ENCODE peak calls at places on chromosomes 1 and 21, in six cellular contexts. R, L, Q, G, V and W are unnamed samples.

GRCh38 chr21:41798326-41798725 is 31.5 kb upstream of the RIPK4 start:
- DNase-seq in R (no peak), L (no peak), Q (no peak), G (no peak), V (no peak), W (no peak)

GRCh38 chr1:10648689-10649483 is 147.6 kb downstream of the CASZ1 start:
- DNase-seq in R (no peak), L (no peak), Q (no peak), G (no peak), V (no peak), W (no peak)

GRCh38 chr1:12144236-12144635 is 22.6 kb upstream of the TNFRSF1B start:
- DNase-seq in R (no peak), L (no peak), Q (peak; percentile 76), G (peak; percentile 76), V (no peak), W (peak; percentile 72)

GRCh38 chr1:21573475-21573874 is 64.3 kb downstream of the ALPL start:
- DNase-seq in R (no peak), L (no peak), Q (no peak), G (no peak), V (no peak), W (no peak)

GRCh38 chr21:21963911-21964310 is 965.7 kb downstream of the NCAM2 start:
- DNase-seq in R (no peak), L (no peak), Q (no peak), G (no peak), V (no peak), W (no peak)

GRCh38 chr1:162660598-162660997 is 28.3 kb downstream of the DDR2 start:
- DNase-seq in R (no peak), L (no peak), Q (no peak), G (no peak), V (no peak), W (no peak)

GRCh38 chr1:175679931-175680652 is 63.3 kb downstream of the TNR start:
- DNase-seq in R (no peak), L (no peak), Q (no peak), G (no peak), V (no peak), W (no peak)

GRCh38 chr1:61639218-61639617 is 85.7 kb downstream of the TM2D1 start:
- DNase-seq in R (no peak), L (no peak), Q (no peak), G (no peak), V (no peak), W (no peak)

GRCh38 chr1:241706967-241707366 is 54.9 kb downstream of the WDR64 start:
- DNase-seq in R (no peak), L (no peak), Q (no peak), G (no peak), V (no peak), W (no peak)

GRCh38 chr1:93437976-93438605 is 9.8 kb upstream of the FNBP1L start:
- DNase-seq in R (peak; percentile 74), L (no peak), Q (no peak), G (no peak), V (no peak), W (no peak)

GRCh38 chr1:166952002-166952746 is 23.2 kb downstream of the ILDR2 start:
- DNase-seq in R (peak; percentile 18), L (no peak), Q (peak; percentile 18), G (no peak), V (no peak), W (no peak)

GRCh38 chr1:106608836-106609235 is 447.6 kb upstream of the PRMT6 start:
- DNase-seq in R (no peak), L (no peak), Q (no peak), G (no peak), V (no peak), W (no peak)

GRCh38 chr1:11615109-11615508 is 39.1 kb downstream of the FBXO2 start:
- DNase-seq in R (no peak), L (no peak), Q (no peak), G (no peak), V (no peak), W (no peak)

GRCh38 chr1:7501259-7501560 is 269.9 kb upstream of the VAMP3 start:
- DNase-seq in R (peak; percentile 18), L (no peak), Q (no peak), G (no peak), V (no peak), W (no peak)

GRCh38 chr1:231040019-231040799 is at the start of gene FAM89A:
- DNase-seq in R (peak; percentile 28), L (no peak), Q (peak; percentile 72), G (peak; percentile 91), V (peak; percentile 35), W (peak; percentile 75)

GRCh38 chr21:39321424-39321823 is 8.0 kb upstream of the BRWD1 start:
- DNase-seq in R (no peak), L (no peak), Q (no peak), G (no peak), V (no peak), W (peak; percentile 74)

GRCh38 chr1:5990913-5991783 is 1.1 kb downstream of the NPHP4 start:
- DNase-seq in R (peak; percentile 9), L (no peak), Q (peak; percentile 43), G (peak; percentile 92), V (no peak), W (no peak)

GRCh38 chr1:68116643-68117235 is 66.3 kb upstream of the DIRAS3 start:
- DNase-seq in R (peak; percentile 73), L (no peak), Q (peak; percentile 52), G (no peak), V (no peak), W (peak; percentile 38)

DNA sequence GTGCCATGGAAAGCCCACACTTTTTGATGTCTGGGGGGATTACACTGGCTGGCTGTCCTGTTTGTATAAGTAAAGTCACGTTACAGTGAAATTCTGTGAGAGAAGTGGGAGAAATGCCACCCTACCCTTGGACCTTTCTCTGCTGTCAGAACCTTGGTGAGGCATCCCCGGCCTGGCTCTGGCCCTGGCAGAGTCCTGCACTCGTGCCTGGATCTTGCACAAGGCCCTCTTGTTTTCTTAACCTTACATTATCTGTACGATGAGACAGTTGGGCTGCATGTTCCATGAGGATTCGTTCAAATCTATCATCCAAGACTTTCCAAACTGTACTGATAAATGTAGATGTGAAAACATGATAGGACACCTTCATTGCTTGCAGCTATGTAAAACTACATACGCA is 11.4 kb downstream of the SNAP47 start:
- DNase-seq in R (no peak), L (no peak), Q (no peak), G (no peak), V (no peak), W (no peak)
- H3K4me1 ChIP-seq in R (no peaks in the 10 kb centered on the region), L (no peaks in the 10 kb centered on the region), Q (peaks cover 19% of the 10 kb centered on the region), G (peaks cover 45% of the 10 kb centered on the region), V (no peaks in the 10 kb centered on the region), W (no peaks in the 10 kb centered on the region)

DNA sequence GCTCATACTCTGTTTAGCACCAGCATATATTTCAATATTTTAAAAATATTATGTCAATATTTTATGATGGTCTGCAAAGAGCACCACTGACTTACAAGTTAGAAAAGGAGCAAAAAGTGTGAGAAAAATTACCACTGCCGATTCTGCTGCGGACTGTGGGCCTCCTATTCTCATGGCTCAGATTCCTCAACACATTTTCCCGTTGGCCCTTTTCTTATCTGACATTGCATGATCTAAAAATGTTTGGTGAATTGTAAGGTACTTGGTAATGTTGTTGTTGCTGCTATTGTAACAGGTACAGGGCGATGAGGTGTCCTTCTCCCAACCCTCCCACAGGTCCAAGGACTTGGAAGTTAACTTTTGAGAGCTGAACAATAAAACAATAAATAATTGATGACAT is 737 bp downstream of the C1orf162 start:
- DNase-seq in R (no peak), L (no peak), Q (no peak), G (no peak), V (no peak), W (no peak)
- H3K4me3 ChIP-seq in R (no peak overlapping the region), L (peak overlapping the region; percentile 30), Q (no peak overlapping the region), G (peak overlapping the region; percentile 28), V (peak overlapping the region; percentile 17), W (no peak overlapping the region)

GRCh38 chr1:32606972-32607371 is 43.4 kb downstream of the ZBTB8OS start:
- DNase-seq in R (no peak), L (no peak), Q (no peak), G (no peak), V (no peak), W (no peak)

GRCh38 chr1:32611859-32612188 is 38.5 kb downstream of the ZBTB8OS start:
- DNase-seq in R (no peak), L (no peak), Q (no peak), G (no peak), V (no peak), W (no peak)

GRCh38 chr1:32609180-32609579 is 41.2 kb downstream of the ZBTB8OS start:
- DNase-seq in R (no peak), L (no peak), Q (no peak), G (no peak), V (no peak), W (no peak)

GRCh38 chr1:32613472-32613871 is 36.9 kb downstream of the ZBTB8OS start:
- DNase-seq in R (no peak), L (no peak), Q (no peak), G (no peak), V (no peak), W (no peak)

GRCh38 chr1:32612189-32612881 is 38.0 kb downstream of the ZBTB8OS start:
- DNase-seq in R (peak; percentile 60), L (peak; percentile 91), Q (peak; percentile 89), G (peak; percentile 90), V (peak; percentile 82), W (peak; percentile 87)
- TF ChIP-seq CTCF in R (peak; percentile 16), L (no peak), Q (peak; percentile 36), G (peak; percentile 54), V (no peak), W (peak; percentile 21)

GRCh38 chr21:45442276-45442675 is 37.3 kb downstream of the COL18A1 start:
- DNase-seq in R (no peak), L (no peak), Q (no peak), G (peak; percentile 45), V (no peak), W (no peak)

GRCh38 chr21:45445369-45445768 is 40.4 kb downstream of the COL18A1 start:
- DNase-seq in R (no peak), L (no peak), Q (no peak), G (no peak), V (no peak), W (no peak)

GRCh38 chr21:45441431-45442255 is 36.7 kb downstream of the COL18A1 start:
- DNase-seq in R (no peak), L (no peak), Q (no peak), G (peak; percentile 68), V (no peak), W (no peak)

GRCh38 chr21:45444385-45444784 is 39.4 kb downstream of the COL18A1 start:
- DNase-seq in R (no peak), L (no peak), Q (no peak), G (peak; percentile 25), V (no peak), W (no peak)

GRCh38 chr21:45443595-45444181 is 38.7 kb downstream of the COL18A1 start:
- DNase-seq in R (no peak), L (no peak), Q (no peak), G (peak; percentile 48), V (no peak), W (no peak)
- H3K4me1 ChIP-seq in R (peaks cover 3% of the 10 kb centered on the region), L (no peaks in the 10 kb centered on the region), Q (peaks cover 10% of the 10 kb centered on the region), G (peaks cover 16% of the 10 kb centered on the region), V (peaks cover 33% of the 10 kb centered on the region), W (peaks cover 6% of the 10 kb centered on the region)